ENCODE peak calls at places on chromosomes 1 and 21, in nine cellular contexts. C is IMR-90, J is gastrocnemius medialis, L is testis, Q is heart left ventricle, B is sigmoid colon, N is breast epithelium, G is ovary, T is uterus. R is an unnamed sample.

GRCh38 chr1:161115132-161115711 is 2.6 kb downstream of the PFDN2 start:
- DNase-seq in N (no peak), G (no peak), T (no peak), C (peak), L (no peak), Q (no peak), J (no peak), B (no peak), R (no peak)

GRCh38 chr1:9235123-9235513 is 544 bp downstream of the H6PD start:
- DNase-seq in C (peak), T (no peak), N (no peak), Q (no peak), G (no peak), B (no peak), J (no peak), L (no peak), R (peak)

GRCh38 chr1:244052011-244052727 is 1.1 kb downstream of the ZBTB18 start:
- DNase-seq in G (no peak), T (no peak), L (no peak), B (no peak), Q (no peak), J (peak), C (peak), N (no peak), R (no peak)

GRCh38 chr1:154733621-154734020 is 125.6 kb upstream of the ADAR start:
- DNase-seq in J (no peak), T (no peak), C (no peak), Q (no peak), B (no peak), G (no peak), L (no peak), N (no peak), R (no peak)

GRCh38 chr1:115677570-115677969 is 35.8 kb downstream of the VANGL1 start:
- DNase-seq in Q (no peak), J (no peak), L (no peak), B (no peak), C (no peak), T (no peak), G (no peak), N (no peak), R (no peak)

GRCh38 chr1:223748773-223749733 is 36.7 kb downstream of the CAPN2 start:
- DNase-seq in L (peak), J (peak), B (peak), T (peak), C (peak), Q (peak), N (peak), G (peak), R (peak)

GRCh38 chr1:45304311-45305081 is 22.2 kb upstream of the HPDL start:
- DNase-seq in L (peak), N (no peak), G (peak), T (peak), C (peak), Q (peak), B (peak), J (peak), R (peak)

GRCh38 chr1:203564024-203564423 is 62.6 kb upstream of the ATP2B4 start:
- DNase-seq in L (no peak), T (no peak), G (no peak), J (no peak), Q (no peak), C (peak), N (no peak), B (no peak), R (no peak)

GRCh38 chr21:44912158-44912473 is 8.6 kb downstream of the ITGB2 start:
- DNase-seq in L (no peak), N (no peak), T (no peak), C (no peak), G (no peak), B (no peak), J (no peak), Q (peak), R (no peak)

GRCh38 chr1:95353185-95353584 is 119.2 kb downstream of the RWDD3 start:
- DNase-seq in B (no peak), L (no peak), J (no peak), C (no peak), T (no peak), Q (no peak), N (no peak), G (no peak), R (no peak)

GRCh38 chr1:226618380-226618779 is 69.8 kb downstream of the STUM start:
- DNase-seq in L (no peak), Q (no peak), C (no peak), G (peak), J (no peak), N (no peak), T (peak), B (peak), R (no peak)

GRCh38 chr1:10730985-10731384 is 65.5 kb downstream of the CASZ1 start:
- DNase-seq in G (no peak), L (no peak), J (no peak), T (no peak), Q (no peak), B (no peak), N (no peak), C (peak), R (no peak)

GRCh38 chr1:119475866-119476439 is 31.1 kb upstream of the HSD3B1 start:
- DNase-seq in T (no peak), J (no peak), N (peak), B (no peak), L (peak), C (peak), Q (peak), G (peak), R (peak)

GRCh38 chr1:157193702-157194391 is 55.7 kb upstream of the ETV3 start:
- DNase-seq in Q (no peak), G (peak), T (peak), B (no peak), N (no peak), J (no peak), L (peak), C (peak), R (peak)

GRCh38 chr1:177589166-177589565 is 380.7 kb downstream of the SEC16B start:
- DNase-seq in L (no peak), G (no peak), J (no peak), B (no peak), C (no peak), T (no peak), Q (no peak), N (no peak), R (no peak)

GRCh38 chr1:6600410-6601048 is 2.1 kb downstream of the KLHL21 start:
- DNase-seq in N (no peak), L (no peak), J (no peak), G (no peak), T (no peak), B (no peak), C (peak), Q (no peak), R (no peak)

DNA sequence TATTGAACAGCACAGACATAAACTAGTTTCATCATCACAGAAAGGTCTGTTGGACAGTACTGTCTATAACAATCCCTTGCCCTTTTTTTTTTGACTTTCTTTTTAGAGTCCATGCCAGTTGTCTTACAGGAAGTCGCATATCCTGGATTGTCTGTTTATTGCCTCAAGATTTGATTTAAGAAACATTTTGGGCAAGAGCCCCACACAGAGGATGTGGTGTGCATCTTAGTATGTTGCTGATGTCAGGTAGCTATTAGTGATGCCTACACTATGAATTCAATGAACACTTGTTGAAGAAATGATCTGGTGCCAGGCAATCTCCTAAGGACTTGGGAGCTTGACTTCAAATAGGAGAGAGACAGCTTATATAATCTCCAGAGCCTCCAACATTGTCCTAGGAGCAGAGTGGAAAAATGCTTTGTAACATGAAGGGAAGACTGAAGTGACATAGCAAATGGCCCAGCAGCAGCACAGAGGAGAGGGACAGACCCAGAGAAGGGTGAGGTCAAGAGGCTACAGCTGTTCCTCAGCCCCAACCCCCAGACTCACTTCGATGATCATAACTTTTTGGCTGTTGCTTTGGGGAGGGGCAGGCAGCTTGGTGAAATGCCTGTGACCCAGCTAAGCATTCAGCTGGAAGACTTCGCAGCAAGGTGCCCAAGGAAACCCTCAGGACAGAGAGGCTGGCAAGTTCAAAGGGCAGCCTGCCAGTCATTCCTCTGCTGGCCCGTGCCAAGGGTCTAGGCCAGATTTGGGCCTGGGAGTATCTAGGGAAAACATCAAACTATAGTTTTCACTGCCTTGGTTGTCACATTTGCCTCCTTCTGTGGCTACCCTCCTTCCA is 7.6 kb upstream of the RAB29 start:
- DNase-seq in Q (no peak), C (no peak), L (no peak), J (no peak), B (no peak), T (no peak), N (no peak), G (no peak), R (no peak)
- H3K27ac ChIP-seq in Q (peak), C (no peak), L (no peak), J (peak), B (peak), T (no peak), N (peak), G (no peak), R (no peak)

GRCh38 chr1:29230553-29231378 is at the start of gene MECR:
- DNase-seq in B (peak), J (peak), Q (peak), N (peak), L (peak), T (peak), G (peak), C (peak), R (peak)
- TF ChIP-seq POLR2A in B (peak), J (peak), Q (no peak), N (peak), L (no peak), T (peak), G (peak), C (peak), R (peak)

GRCh38 chr1:46400398-46400797 is 6.3 kb downstream of the FAAH start:
- DNase-seq in J (no peak), Q (no peak), T (no peak), B (peak), L (no peak), G (no peak), N (no peak), C (no peak), R (no peak)
- H3K27ac ChIP-seq in J (peak), Q (no peak), T (no peak), B (no peak), L (no peak), G (no peak), N (no peak), C (no peak), R (no peak)

GRCh38 chr1:109483658-109484518 is at the start of gene ATXN7L2:
- DNase-seq in L (peak), Q (peak), G (peak), J (peak), N (peak), T (peak), C (peak), B (peak), R (peak)
- TF ChIP-seq POLR2A in L (no peak), Q (no peak), G (peak), J (peak), N (no peak), T (peak), C (peak), B (no peak), R (peak)

DNA sequence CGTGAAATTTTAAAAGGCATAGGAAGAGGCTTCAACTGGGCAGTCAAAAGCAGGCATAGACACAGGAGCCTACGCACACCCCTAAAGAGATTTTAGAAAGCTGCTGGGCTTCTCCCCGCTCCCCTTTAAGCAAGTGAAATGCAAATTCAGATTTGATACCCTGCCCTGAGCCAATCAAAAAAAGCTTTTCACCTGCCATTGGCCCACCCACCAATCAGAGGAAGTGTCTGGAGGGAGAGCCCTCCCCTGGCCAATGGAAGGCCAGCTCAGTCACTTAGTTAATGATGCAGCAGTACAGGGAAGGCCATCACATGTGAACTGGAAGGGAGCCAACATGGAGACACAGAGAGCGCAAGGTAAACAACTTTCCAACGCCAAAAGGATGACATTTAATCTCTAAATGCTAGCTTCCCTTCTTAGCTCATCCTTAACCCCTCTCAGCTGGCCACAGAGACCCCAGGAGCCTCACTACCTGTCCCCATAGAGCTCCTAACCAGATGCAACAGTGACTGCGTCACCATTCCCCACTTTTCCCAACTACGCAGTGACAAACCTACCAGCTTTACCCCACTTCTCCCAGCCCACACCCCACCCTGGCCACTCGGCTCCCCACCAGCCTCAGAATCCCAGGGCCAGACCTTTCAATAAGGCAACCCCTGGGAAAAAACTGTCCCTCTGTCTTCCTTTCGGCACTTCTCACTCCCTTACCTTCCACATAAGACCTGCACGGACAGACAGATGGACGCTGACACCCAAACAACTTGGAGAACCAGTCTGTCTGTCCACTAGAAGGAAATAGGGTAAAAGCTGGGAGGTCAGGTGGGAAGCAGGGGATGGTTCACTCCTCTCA is 71.0 kb downstream of the CD46 start:
- DNase-seq in G (peak), Q (peak), B (peak), C (peak), N (peak), J (peak), T (peak), L (peak), R (peak)
- H3K27ac ChIP-seq in G (peak), Q (peak), B (peak), C (peak), N (peak), J (peak), T (peak), L (peak), R (peak)

GRCh38 chr1:214604543-214604942 is 1.5 kb downstream of the CENPF start:
- DNase-seq in T (no peak), Q (no peak), C (peak), L (no peak), G (no peak), N (no peak), J (no peak), B (no peak), R (no peak)

GRCh38 chr1:214603819-214604252 is 841 bp downstream of the CENPF start:
- DNase-seq in T (no peak), C (no peak), N (no peak), G (no peak), L (no peak), B (no peak), J (no peak), Q (no peak), R (no peak)

GRCh38 chr1:214602764-214603657 is at the start of gene CENPF:
- DNase-seq in L (peak), T (peak), G (peak), J (peak), N (peak), Q (peak), B (peak), C (peak), R (peak)
- TF ChIP-seq POLR2A in L (no peak), T (no peak), G (no peak), J (no peak), N (no peak), Q (no peak), B (no peak), C (peak), R (no peak)

GRCh38 chr21:41593051-41593783 is 85.3 kb upstream of the TMPRSS2 start:
- DNase-seq in J (no peak), L (no peak), N (no peak), G (no peak), C (no peak), B (no peak), Q (no peak), T (no peak), R (no peak)

GRCh38 chr21:41585199-41585994 is 77.4 kb upstream of the TMPRSS2 start:
- DNase-seq in Q (no peak), T (no peak), N (peak), C (no peak), B (no peak), G (no peak), J (no peak), L (no peak), R (no peak)

GRCh38 chr21:41589131-41589530 is 81.2 kb upstream of the TMPRSS2 start:
- DNase-seq in G (no peak), L (no peak), T (no peak), J (no peak), Q (no peak), B (no peak), N (no peak), C (no peak), R (no peak)

GRCh38 chr21:41593784-41594138 is 85.8 kb upstream of the TMPRSS2 start:
- DNase-seq in B (no peak), L (no peak), J (no peak), G (no peak), T (no peak), C (no peak), Q (no peak), N (no peak), R (peak)

DNA sequence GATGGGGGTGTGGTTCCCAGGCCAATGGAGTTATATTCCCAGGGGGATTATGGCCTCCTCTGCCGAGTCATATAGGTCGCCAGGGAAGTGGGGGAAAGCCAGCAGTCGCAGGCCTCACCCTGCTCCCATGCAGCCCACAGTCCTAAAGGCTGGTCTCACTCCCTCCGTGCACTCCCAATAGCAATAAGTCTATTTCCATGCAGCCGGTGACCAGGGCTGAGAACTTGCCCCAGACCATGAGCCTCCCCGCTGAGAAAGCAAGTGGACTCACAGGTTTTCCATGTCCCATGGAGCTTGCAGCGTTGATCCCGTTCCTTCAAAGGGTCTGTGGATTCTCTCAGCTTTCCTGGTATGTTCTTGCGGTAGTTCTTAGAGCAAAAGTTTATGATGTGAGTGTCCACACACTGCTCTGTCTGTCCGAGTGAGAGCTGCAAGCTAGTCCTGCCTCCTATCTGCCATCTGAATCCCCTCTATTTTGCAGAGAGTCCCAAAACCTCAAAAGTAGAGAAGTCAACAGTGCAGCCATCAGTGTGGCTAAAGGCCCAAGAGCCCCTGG is 81.7 kb upstream of the TMPRSS2 start:
- DNase-seq in Q (no peak), C (no peak), L (no peak), B (no peak), G (no peak), J (no peak), N (peak), T (no peak), R (no peak)
- H3K27ac ChIP-seq in Q (no peak), C (no peak), L (no peak), B (no peak), G (no peak), J (no peak), N (no peak), T (no peak), R (no peak)

DNA sequence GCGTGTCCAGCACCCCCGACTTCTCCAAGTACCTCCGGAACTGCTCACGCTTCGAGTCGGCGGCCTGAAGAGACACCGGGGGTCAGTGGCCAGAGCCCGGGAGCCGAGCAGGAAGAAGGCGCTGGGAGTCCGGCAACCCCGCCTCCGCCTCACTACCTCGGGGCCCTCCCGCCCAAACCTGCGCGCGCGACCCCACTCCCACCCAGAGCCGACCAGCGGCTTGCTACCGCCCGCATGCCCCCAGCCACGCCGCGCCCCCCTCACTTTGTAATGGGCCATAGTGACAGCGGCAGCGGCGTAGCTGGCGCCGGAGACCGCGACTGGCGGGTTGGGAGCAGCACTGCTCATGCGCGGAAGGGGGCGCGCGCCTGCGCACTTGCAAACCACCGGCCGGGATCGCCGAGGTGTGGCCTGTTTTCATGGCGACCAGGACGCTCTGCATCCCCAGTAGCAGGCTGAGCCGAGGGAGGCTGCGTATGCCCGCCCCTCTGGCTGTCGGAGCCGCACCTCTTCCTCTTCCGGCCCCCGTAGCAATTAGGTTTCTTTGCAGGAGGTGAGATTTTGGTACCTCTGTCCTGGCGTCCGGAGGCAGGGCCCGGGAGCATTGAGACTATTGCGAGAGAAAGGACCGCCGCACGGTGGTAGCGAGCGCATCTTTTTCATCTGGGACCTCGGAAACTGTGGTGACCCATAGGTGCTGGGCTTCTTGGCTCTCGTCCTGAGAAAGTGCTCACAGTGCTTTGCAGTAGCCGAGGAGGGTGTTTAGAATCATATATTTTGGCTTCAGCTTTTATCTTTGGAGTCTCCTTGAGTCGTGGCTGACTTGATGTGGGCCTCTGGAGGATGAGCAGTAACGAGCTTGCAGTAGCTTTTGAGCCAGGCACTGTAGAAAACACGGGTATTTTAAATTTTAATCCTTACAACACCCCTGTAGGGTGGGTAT is at the start of gene MYCBP:
- DNase-seq in Q (peak), B (peak), G (peak), N (peak), C (peak), L (peak), T (peak), J (peak), R (peak)
- TF ChIP-seq POLR2A in Q (no peak), B (no peak), G (no peak), N (no peak), C (no peak), L (no peak), T (peak), J (peak), R (peak)